ENCODE peak calls at places on chromosomes 16 and 17, in seven cellular contexts. X is SK-N-SH, V is HCT116, L is HepG2, B is H1, T is GM12878, J is K562. W is an unnamed sample.

GRCh38 chr16:31455601-31456314 is 3.5 kb upstream of the ARMC5 start:
- DNase-seq in V (no peak), B (no peak), J (peak), L (no peak), T (no peak), X (peak), W (peak)

GRCh38 chr17:57675427-57675826 is 69.7 kb downstream of the CCDC182 start:
- DNase-seq in V (no peak), T (no peak), L (no peak), X (no peak), J (no peak), B (no peak), W (no peak)

GRCh38 chr17:34090593-34090992 is 164.5 kb upstream of the CCL2 start:
- DNase-seq in X (no peak), L (no peak), B (no peak), J (no peak), V (no peak), T (no peak), W (no peak)

GRCh38 chr16:3035972-3036725 is 595 bp downstream of the BICDL2 start:
- DNase-seq in T (no peak), L (no peak), V (no peak), X (no peak), B (no peak), J (no peak), W (peak)

GRCh38 chr17:80877829-80878303 is 113.8 kb upstream of the CHMP6 start:
- DNase-seq in B (no peak), T (no peak), X (no peak), J (no peak), V (no peak), L (no peak), W (no peak)

GRCh38 chr16:55478827-55479559 is at the start of gene MMP2:
- DNase-seq in L (no peak), T (no peak), V (no peak), X (peak), B (peak), J (no peak), W (no peak)

GRCh38 chr16:8663192-8664089 is 11.0 kb upstream of the ABAT start:
- DNase-seq in L (no peak), B (no peak), X (no peak), V (no peak), T (no peak), J (no peak), W (no peak)

GRCh38 chr16:49443576-49443975 is 70.0 kb downstream of the C16orf78 start:
- DNase-seq in X (no peak), L (no peak), V (no peak), B (no peak), J (no peak), T (no peak), W (no peak)

GRCh38 chr17:50686494-50687199 is 21.1 kb downstream of the ANKRD40 start:
- DNase-seq in J (no peak), X (no peak), L (peak), B (no peak), V (peak), T (no peak), W (no peak)

GRCh38 chr16:82425661-82426060 is 201.1 kb upstream of the CDH13 start:
- DNase-seq in J (no peak), X (no peak), T (no peak), L (no peak), V (no peak), B (no peak), W (no peak)

GRCh38 chr17:80872999-80873951 is 118.4 kb upstream of the CHMP6 start:
- DNase-seq in B (peak), V (no peak), X (no peak), L (no peak), T (no peak), J (no peak), W (no peak)

GRCh38 chr16:22847690-22848089 is 33.7 kb downstream of the HS3ST2 start:
- DNase-seq in X (no peak), T (no peak), B (no peak), V (no peak), J (no peak), L (no peak), W (no peak)

GRCh38 chr17:41869426-41869825 is 4.2 kb upstream of the KLHL11 start:
- DNase-seq in V (no peak), X (no peak), B (no peak), L (no peak), T (no peak), J (no peak), W (no peak)

GRCh38 chr16:30352488-30353401 is 2.4 kb downstream of the CD2BP2 start:
- DNase-seq in V (no peak), L (peak), T (no peak), X (peak), B (no peak), J (no peak), W (no peak)

GRCh38 chr16:4606354-4606753 is 8.3 kb downstream of the UBALD1 start:
- DNase-seq in V (no peak), X (no peak), L (no peak), J (peak), B (no peak), T (no peak), W (peak)

GRCh38 chr17:3812771-3813170 is 11.8 kb upstream of the ITGAE start:
- DNase-seq in J (no peak), T (no peak), B (no peak), V (no peak), X (no peak), L (no peak), W (no peak)

GRCh38 chr17:3813171-3813570 is 12.2 kb upstream of the ITGAE start:
- DNase-seq in J (no peak), B (no peak), T (no peak), L (no peak), X (no peak), V (no peak), W (no peak)

GRCh38 chr17:3814361-3814760 is 13.4 kb upstream of the ITGAE start:
- DNase-seq in B (no peak), V (no peak), T (no peak), X (no peak), J (no peak), L (no peak), W (no peak)

GRCh38 chr17:3810019-3810418 is 9.0 kb upstream of the ITGAE start:
- DNase-seq in V (no peak), T (no peak), X (no peak), B (no peak), J (no peak), L (no peak), W (no peak)

GRCh38 chr17:3812284-3812683 is 11.3 kb upstream of the ITGAE start:
- DNase-seq in L (no peak), V (no peak), T (no peak), X (no peak), B (no peak), J (no peak), W (no peak)
- TF ChIP-seq JUND in L (no peak), V (no peak), T (no peak), X (no peak), B (no peak), J (no peak), W (no peak)

GRCh38 chr17:65057520-65058075 is 1.1 kb upstream of the GNA13 start:
- DNase-seq in X (no peak), V (no peak), B (no peak), J (no peak), T (no peak), L (no peak), W (no peak)

GRCh38 chr17:65055280-65055707 is 1.2 kb downstream of the GNA13 start:
- DNase-seq in J (no peak), B (no peak), V (no peak), L (no peak), X (peak), T (no peak), W (no peak)

GRCh38 chr17:65058151-65058550 is 1.6 kb upstream of the GNA13 start:
- DNase-seq in X (no peak), V (no peak), L (no peak), J (no peak), B (no peak), T (no peak), W (no peak)

GRCh38 chr17:65054602-65055001 is 1.9 kb downstream of the GNA13 start:
- DNase-seq in B (no peak), L (no peak), V (no peak), T (no peak), J (no peak), X (no peak), W (no peak)

DNA sequence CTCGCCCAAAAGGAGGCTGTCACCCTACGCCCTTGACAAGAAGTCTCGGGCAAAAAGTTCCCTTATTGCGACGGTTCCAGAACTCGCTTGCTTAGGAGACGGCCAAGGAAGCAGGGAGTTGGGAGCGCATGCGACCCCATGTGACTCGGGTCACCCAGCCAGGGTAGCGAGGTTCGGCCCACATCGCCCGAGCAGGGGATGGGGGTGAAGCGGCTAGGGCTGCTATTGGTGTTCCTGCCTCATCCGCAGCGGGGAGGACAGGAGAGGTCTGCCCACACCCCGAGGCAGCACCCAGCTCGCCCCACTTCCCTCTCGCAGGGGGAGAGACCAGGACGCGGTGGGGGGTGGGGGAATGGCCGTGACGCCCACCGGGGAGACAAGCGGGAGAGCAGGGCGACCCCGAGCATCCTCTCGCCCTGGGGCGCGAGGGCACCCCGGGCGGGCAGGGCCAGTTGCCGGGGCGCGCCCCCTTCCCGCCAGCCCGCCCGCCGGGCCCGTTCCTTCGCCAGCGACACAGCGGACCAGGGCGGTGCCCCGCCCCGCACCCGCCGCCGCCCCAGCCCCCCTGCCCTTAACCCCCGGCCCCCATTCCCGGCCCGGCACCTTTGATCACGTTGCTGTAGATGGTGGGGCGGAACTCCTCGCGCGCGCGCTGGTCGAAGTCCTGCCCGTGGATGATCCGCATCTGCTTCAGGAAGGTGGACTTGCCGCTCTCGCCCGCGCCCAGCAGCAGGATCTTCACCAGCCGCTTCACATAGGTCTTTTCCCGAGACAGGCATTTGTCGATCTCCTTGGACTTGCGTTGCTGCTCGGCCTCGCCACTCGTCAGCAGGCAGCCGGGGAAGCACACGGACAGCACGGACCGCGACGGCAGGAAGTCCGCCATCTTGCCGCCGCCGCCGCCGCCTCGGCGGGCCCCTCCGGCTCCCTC is 567 bp downstream of the GNA13 start:
- DNase-seq in B (no peak), X (peak), V (peak), J (peak), L (peak), T (no peak), W (peak)
- TF ChIP-seq JUND in B (no peak), X (no peak), V (no peak), J (no peak), L (peak), T (no peak), W (no peak)

GRCh38 chr17:74485012-74485743 is 18.7 kb downstream of the CD300A start:
- DNase-seq in T (no peak), B (no peak), X (no peak), L (no peak), V (no peak), J (no peak), W (no peak)

GRCh38 chr17:74480290-74480689 is 13.9 kb downstream of the CD300A start:
- DNase-seq in V (no peak), J (no peak), B (no peak), T (no peak), X (peak), L (no peak), W (no peak)

GRCh38 chr17:74478369-74479100 is 12.1 kb downstream of the CD300A start:
- DNase-seq in T (peak), V (no peak), L (no peak), X (peak), J (no peak), B (no peak), W (no peak)

GRCh38 chr17:74484066-74484465 is 17.6 kb downstream of the CD300A start:
- DNase-seq in J (no peak), L (no peak), B (no peak), T (no peak), V (no peak), X (peak), W (no peak)

DNA sequence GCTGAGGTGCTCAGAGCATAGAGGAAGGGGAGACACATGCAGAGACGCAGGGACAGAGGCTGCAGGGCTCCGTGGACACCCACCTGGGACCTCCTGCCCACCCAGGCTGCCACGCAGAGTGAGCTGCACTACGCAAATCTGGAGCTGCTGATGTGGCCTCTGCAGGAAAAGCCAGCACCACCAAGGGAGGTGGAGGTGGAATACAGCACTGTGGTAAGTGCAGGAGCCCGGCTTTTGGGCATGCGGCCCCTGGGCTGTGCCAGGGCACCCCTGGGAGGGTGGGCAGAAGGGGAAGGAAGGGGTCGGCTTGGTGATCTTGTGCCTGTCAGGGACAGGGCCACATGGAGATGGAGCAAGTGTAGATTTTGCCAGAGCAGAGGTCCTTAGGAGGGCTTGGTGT is 15.2 kb downstream of the CD300A start:
- DNase-seq in T (no peak), J (no peak), X (no peak), B (no peak), L (no peak), V (no peak), W (no peak)
- TF ChIP-seq JUND in T (no peak), J (no peak), X (no peak), B (no peak), L (no peak), V (no peak), W (no peak)

GRCh38 chr17:78242024-78242742 is 10.8 kb downstream of the TMEM235 start:
- DNase-seq in B (no peak), L (no peak), J (no peak), V (no peak), X (no peak), T (peak), W (no peak)
- TF ChIP-seq JUND in B (no peak), L (no peak), J (no peak), V (no peak), X (no peak), T (no peak), W (no peak)

GRCh38 chr16:71895679-71896385 is 501 bp downstream of the IST1 start:
- DNase-seq in L (no peak), B (no peak), V (no peak), X (no peak), J (peak), T (no peak), W (peak)
- TF ChIP-seq JUND in L (no peak), B (no peak), V (no peak), X (no peak), J (no peak), T (no peak), W (no peak)

DNA sequence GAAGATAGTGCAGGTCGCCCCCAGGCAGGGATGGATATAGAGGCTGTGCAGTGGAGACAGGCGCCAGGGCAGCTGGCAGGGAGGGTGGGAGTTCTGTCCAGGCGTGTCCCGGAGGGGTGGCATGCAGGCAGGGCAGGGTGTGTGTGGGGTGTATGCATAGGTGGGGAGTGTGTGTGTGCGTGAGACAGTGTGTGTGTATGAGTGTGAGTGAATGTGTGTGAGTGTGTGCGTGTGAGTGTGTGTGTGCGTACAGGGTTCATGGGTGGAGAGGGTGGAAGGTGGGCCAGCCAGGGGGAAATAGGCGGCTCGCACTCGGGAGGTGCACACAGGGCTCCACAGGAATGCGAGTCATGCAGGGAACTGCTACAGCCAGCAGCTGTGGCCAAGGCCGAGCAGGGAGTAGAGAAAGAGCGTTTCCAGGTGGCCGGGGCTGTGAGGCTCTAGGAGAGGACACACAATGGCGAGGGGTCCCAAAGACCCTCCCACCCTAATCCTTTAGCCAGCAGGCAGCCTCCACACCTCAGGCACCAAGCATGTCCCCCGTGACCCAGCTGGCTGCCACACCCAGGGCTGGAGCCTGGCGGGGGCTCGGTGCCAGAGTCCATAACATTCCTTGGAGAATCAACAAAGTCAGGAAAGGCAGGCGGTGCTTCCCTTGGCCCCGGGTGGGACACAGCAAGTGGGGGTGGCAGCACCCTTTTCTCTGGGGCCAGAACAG is 4.6 kb downstream of the PLCD3 start:
- DNase-seq in J (no peak), B (no peak), L (peak), X (no peak), V (no peak), T (no peak), W (peak)
- TF ChIP-seq JUND in J (no peak), B (no peak), L (no peak), X (no peak), V (no peak), T (no peak), W (no peak)

DNA sequence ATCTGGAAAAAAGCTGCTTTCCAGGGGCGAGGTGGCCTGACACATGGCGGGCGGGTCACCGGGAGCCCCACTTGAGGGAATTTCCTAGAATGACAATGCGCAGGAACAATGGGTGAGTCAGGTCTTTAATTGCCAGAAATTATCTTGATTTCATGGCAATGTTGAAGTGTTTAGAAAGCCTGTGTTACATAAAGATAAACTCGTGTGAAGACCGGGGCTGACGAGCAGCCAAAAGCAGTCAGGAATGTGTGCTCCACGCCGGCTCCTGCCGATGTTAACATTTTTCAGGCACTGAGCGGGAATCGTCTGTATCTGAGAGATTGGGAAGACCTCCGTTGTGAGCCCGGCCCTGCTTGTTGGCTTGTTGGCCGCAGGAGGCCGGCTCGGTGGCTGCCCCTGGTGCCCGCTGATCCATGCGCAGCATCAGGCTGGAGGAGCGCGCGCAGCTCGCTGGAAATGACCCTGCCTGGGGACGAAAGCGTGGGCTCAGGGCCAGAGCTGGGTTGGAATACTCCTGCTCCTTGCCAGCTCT is 353.1 kb downstream of the FOXL1 start:
- DNase-seq in J (no peak), L (no peak), X (no peak), B (no peak), T (no peak), V (no peak), W (no peak)
- TF ChIP-seq JUND in J (peak), L (no peak), X (no peak), B (no peak), T (no peak), V (no peak), W (no peak)

GRCh38 chr16:57069635-57070350 is 22.6 kb upstream of the CPNE2 start:
- DNase-seq in B (no peak), J (no peak), T (no peak), X (no peak), L (no peak), V (no peak), W (no peak)
- TF ChIP-seq JUND in B (no peak), J (no peak), T (no peak), X (no peak), L (no peak), V (no peak), W (no peak)

GRCh38 chr16:51545951-51546350 is 394.9 kb upstream of the SALL1 start:
- DNase-seq in T (no peak), B (no peak), J (no peak), V (no peak), X (no peak), L (no peak), W (no peak)
- TF ChIP-seq JUND in T (no peak), B (no peak), J (no peak), V (no peak), X (no peak), L (no peak), W (no peak)

DNA sequence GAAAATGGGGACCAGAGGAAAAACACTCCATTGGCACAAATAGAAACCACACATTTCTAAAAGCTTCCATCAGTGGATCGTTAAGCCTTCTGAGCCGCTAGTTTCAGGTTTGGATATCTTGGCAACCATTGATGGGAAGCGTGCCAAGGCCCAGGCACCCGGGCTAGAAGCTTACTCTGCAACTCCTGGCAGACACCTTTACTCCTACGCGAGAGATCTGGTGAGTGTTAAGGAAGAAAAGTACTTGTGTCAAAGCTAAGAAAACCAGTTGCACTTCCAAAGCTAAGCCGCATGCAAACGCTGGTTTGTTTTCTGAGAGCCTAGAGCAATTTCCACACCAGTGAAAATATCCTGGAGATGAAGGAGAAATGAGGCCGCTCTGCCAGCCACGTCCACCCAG is 472.4 kb downstream of the PMP22 start:
- DNase-seq in X (no peak), J (no peak), B (no peak), T (no peak), V (no peak), L (no peak), W (peak)
- TF ChIP-seq JUND in X (no peak), J (no peak), B (no peak), T (no peak), V (no peak), L (no peak), W (peak)